ENCODE peak calls at places on chromosomes 4 and X, in eight cellular contexts. One of them, this sample, is unnamed.

GRCh38 chr4:98092833-98093439 is 50.3 kb downstream of the STPG2 start:
- DNase-seq in endothelial cell: no peak
- DNase-seq in HT-29: peak
- DNase-seq in effector memory CD4-positive, alpha-beta T cell: no peak
- DNase-seq in iris pigment epithelial cell: peak
- DNase-seq in RKO: peak
- DNase-seq in Caco-2: no peak
- DNase-seq in HTR-8/SVneo: no peak
- DNase-seq in this sample: no peak

GRCh38 chr4:84968936-84969335 is 2.4 kb upstream of the WDFY3 start:
- DNase-seq in endothelial cell: no peak
- DNase-seq in HT-29: no peak
- DNase-seq in effector memory CD4-positive, alpha-beta T cell: no peak
- DNase-seq in iris pigment epithelial cell: no peak
- DNase-seq in RKO: no peak
- DNase-seq in Caco-2: no peak
- DNase-seq in HTR-8/SVneo: no peak
- DNase-seq in this sample: no peak

GRCh38 chr4:146450524-146450923 is 71.2 kb downstream of the SLC10A7 start:
- DNase-seq in endothelial cell: no peak
- DNase-seq in HT-29: no peak
- DNase-seq in effector memory CD4-positive, alpha-beta T cell: no peak
- DNase-seq in iris pigment epithelial cell: peak
- DNase-seq in RKO: no peak
- DNase-seq in Caco-2: no peak
- DNase-seq in HTR-8/SVneo: no peak
- DNase-seq in this sample: no peak

GRCh38 chrX:150475466-150475865 is 93.0 kb upstream of the MTM1 start:
- DNase-seq in endothelial cell: no peak
- DNase-seq in HT-29: no peak
- DNase-seq in effector memory CD4-positive, alpha-beta T cell: no peak
- DNase-seq in iris pigment epithelial cell: no peak
- DNase-seq in RKO: no peak
- DNase-seq in Caco-2: no peak
- DNase-seq in HTR-8/SVneo: no peak
- DNase-seq in this sample: no peak

GRCh38 chr4:13535708-13536361 is 8.5 kb downstream of the NKX3-2 start:
- DNase-seq in endothelial cell: peak
- DNase-seq in HT-29: no peak
- DNase-seq in effector memory CD4-positive, alpha-beta T cell: no peak
- DNase-seq in iris pigment epithelial cell: no peak
- DNase-seq in RKO: no peak
- DNase-seq in Caco-2: no peak
- DNase-seq in HTR-8/SVneo: no peak
- DNase-seq in this sample: no peak

GRCh38 chrX:11143931-11144678 is 33.0 kb downstream of the HCCS start:
- DNase-seq in endothelial cell: peak
- DNase-seq in HT-29: peak
- DNase-seq in effector memory CD4-positive, alpha-beta T cell: peak
- DNase-seq in iris pigment epithelial cell: peak
- DNase-seq in RKO: peak
- DNase-seq in Caco-2: peak
- DNase-seq in HTR-8/SVneo: peak
- DNase-seq in this sample: no peak

GRCh38 chrX:13376857-13377441 is 57.1 kb upstream of the ATXN3L start:
- DNase-seq in endothelial cell: no peak
- DNase-seq in HT-29: no peak
- DNase-seq in effector memory CD4-positive, alpha-beta T cell: no peak
- DNase-seq in iris pigment epithelial cell: peak
- DNase-seq in RKO: no peak
- DNase-seq in Caco-2: no peak
- DNase-seq in HTR-8/SVneo: no peak
- DNase-seq in this sample: no peak

GRCh38 chr4:158172558-158173258 is at the start of gene GASK1B:
- DNase-seq in endothelial cell: peak
- DNase-seq in HT-29: peak
- DNase-seq in effector memory CD4-positive, alpha-beta T cell: no peak
- DNase-seq in iris pigment epithelial cell: peak
- DNase-seq in RKO: peak
- DNase-seq in Caco-2: peak
- DNase-seq in HTR-8/SVneo: peak
- DNase-seq in this sample: no peak

This sample was measured in T-helper 17 cell.